ENCODE peak calls at places on chromosomes 12 and 14, in four cellular contexts. J is fibroblast of lung, S is H9, G is suprapubic skin. V is an unnamed sample.
A peak's percentile ranks its signal among the peaks of the same experiment; 100 is the strongest.

GRCh38 chr14:55136241-55136640 is 7.2 kb downstream of the LGALS3 start:
- DNase-seq in S (no peak), G (no peak), J (peak; percentile 50), V (no peak)

GRCh38 chr12:122226366-122227222 is 742 bp upstream of the DIABLO start:
- DNase-seq in J (no peak), S (no peak), G (no peak), V (no peak)

GRCh38 chr12:6426882-6427671 is 17.7 kb upstream of the CD27 start:
- DNase-seq in J (no peak), S (no peak), G (no peak), V (peak; percentile 86)

GRCh38 chr12:121799175-121799841 is 4.5 kb upstream of the SETD1B start:
- DNase-seq in J (peak; percentile 89), G (no peak), S (peak; percentile 71), V (peak; percentile 57)

GRCh38 chr12:95966287-95966870 is 23.2 kb downstream of the AMDHD1 start:
- DNase-seq in J (no peak), S (no peak), G (no peak), V (no peak)

GRCh38 chr12:19529933-19530630 is 90.8 kb downstream of the AEBP2 start:
- DNase-seq in J (peak; percentile 58), G (no peak), S (no peak), V (no peak)

GRCh38 chr12:28089363-28089762 is 100.9 kb upstream of the CCDC91 start:
- DNase-seq in J (peak; percentile 17), S (no peak), G (no peak), V (no peak)

GRCh38 chr12:1527789-1528188 is 66.6 kb downstream of the FBXL14 start:
- DNase-seq in S (no peak), J (peak; percentile 51), G (no peak), V (no peak)

GRCh38 chr12:53159195-53159834 is 21.2 kb upstream of the ZNF740 start:
- DNase-seq in J (peak; percentile 77), S (peak; percentile 93), G (peak; percentile 92), V (peak; percentile 83)

GRCh38 chr12:19430988-19431387 is 8.3 kb upstream of the AEBP2 start:
- DNase-seq in S (no peak), J (peak; percentile 20), G (no peak), V (no peak)

GRCh38 chr12:104680506-104680905 is 223.8 kb downstream of the CHST11 start:
- DNase-seq in J (no peak), G (no peak), S (no peak), V (no peak)

GRCh38 chr14:28879571-28879970 is 113.0 kb downstream of the FOXG1 start:
- DNase-seq in S (no peak), G (no peak), J (no peak), V (no peak)

GRCh38 chr14:53330441-53330840 is 177.3 kb upstream of the DDHD1 start:
- DNase-seq in G (no peak), J (no peak), S (no peak), V (no peak)

GRCh38 chr12:20426191-20426590 is 57.9 kb downstream of the PDE3A start:
- DNase-seq in G (no peak), S (no peak), J (peak; percentile 79), V (no peak)

GRCh38 chr12:102631274-102631673 is 150.9 kb upstream of the IGF1 start:
- DNase-seq in G (no peak), S (no peak), J (peak; percentile 6), V (no peak)

DNA sequence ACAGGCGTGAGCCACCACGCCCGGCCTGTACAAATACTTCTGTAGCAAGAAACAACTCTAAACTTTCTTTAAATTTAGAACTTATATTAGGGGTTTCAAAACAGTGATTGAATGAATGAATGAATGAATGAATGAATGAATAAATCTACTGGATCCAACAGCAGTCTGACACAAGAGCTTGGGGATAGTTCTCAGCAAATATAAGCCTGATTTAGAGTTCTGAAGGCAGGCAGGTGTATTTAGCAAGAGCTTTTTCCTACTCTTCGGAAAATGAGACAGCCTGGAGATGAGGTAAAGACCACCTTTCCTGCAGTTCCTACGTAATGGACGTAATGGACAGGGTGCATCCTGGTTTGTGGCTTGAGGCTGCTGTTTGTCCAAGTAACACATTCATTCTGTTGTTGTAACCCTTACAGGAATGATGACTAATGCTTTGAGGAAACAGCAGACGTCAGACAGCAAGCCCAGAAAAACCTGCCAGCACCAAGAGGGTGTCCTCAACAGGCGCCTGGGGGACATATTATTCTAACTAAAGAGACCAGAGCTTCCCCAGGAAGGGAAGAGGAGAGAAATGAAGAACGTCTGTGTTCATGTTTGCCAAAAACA is 277.4 kb upstream of the SOX5 start:
- DNase-seq in G (no peak), J (peak; percentile 90), S (no peak), V (no peak)
- H3K4me1 ChIP-seq in G (peaks cover 16% of the 10 kb centered on the region), J (no peaks in the 10 kb centered on the region), S (peaks cover 6% of the 10 kb centered on the region), V (no peaks in the 10 kb centered on the region)

GRCh38 chr14:93035585-93035916 is 80.2 kb downstream of the ITPK1 start:
- DNase-seq in J (no peak), G (no peak), S (no peak), V (no peak)
- H3K4me1 ChIP-seq in J (peaks cover 12% of the 10 kb centered on the region), G (peaks cover 58% of the 10 kb centered on the region), S (peaks cover 16% of the 10 kb centered on the region), V (peaks cover 25% of the 10 kb centered on the region)

GRCh38 chr12:57614178-57614947 is 3.1 kb downstream of the ARHGEF25 start:
- DNase-seq in S (peak; percentile 88), G (peak; percentile 66), J (no peak), V (no peak)

GRCh38 chr12:57614948-57615500 is 3.8 kb downstream of the ARHGEF25 start:
- DNase-seq in G (peak; percentile 48), S (no peak), J (no peak), V (no peak)

GRCh38 chr12:57611810-57612710 is 825 bp downstream of the ARHGEF25 start:
- DNase-seq in S (no peak), G (no peak), J (no peak), V (no peak)

GRCh38 chr12:57612711-57613426 is 1.6 kb downstream of the ARHGEF25 start:
- DNase-seq in J (no peak), G (no peak), S (no peak), V (no peak)

GRCh38 chr12:57613427-57614109 is 2.3 kb downstream of the ARHGEF25 start:
- DNase-seq in S (no peak), G (no peak), J (no peak), V (no peak)
- H3K4me1 ChIP-seq in S (no peaks in the 10 kb centered on the region), G (peaks cover 30% of the 10 kb centered on the region), J (peaks cover 8% of the 10 kb centered on the region), V (peaks cover 10% of the 10 kb centered on the region)

GRCh38 chr12:56297400-56297799 is 2.7 kb downstream of the CS start:
- DNase-seq in J (no peak), G (no peak), S (no peak), V (no peak)
- H3K4me1 ChIP-seq in J (peaks cover 9% of the 10 kb centered on the region), G (peaks cover 50% of the 10 kb centered on the region), S (no peaks in the 10 kb centered on the region), V (peaks cover 40% of the 10 kb centered on the region)

GRCh38 chr14:61699092-61699491 is 3.8 kb downstream of the HIF1A start:
- DNase-seq in S (no peak), G (no peak), J (no peak), V (no peak)

GRCh38 chr14:61695695-61696527 is 598 bp downstream of the HIF1A start:
- DNase-seq in J (peak; percentile 59), S (peak; percentile 62), G (peak; percentile 86), V (peak; percentile 58)

GRCh38 chr14:61698216-61698980 is 3.1 kb downstream of the HIF1A start:
- DNase-seq in G (no peak), J (no peak), S (no peak), V (no peak)

GRCh38 chr14:61694830-61695694 is at the start of gene HIF1A:
- DNase-seq in J (peak; percentile 99), G (peak; percentile 98), S (peak; percentile 99), V (peak; percentile 95)

GRCh38 chr14:61696753-61697318 is 1.5 kb downstream of the HIF1A start:
- DNase-seq in S (no peak), J (no peak), G (no peak), V (no peak)
- H3K4me1 ChIP-seq in S (peaks cover 3% of the 10 kb centered on the region), J (peaks cover under 1% of the 10 kb centered on the region), G (peaks cover 43% of the 10 kb centered on the region), V (peaks cover 47% of the 10 kb centered on the region)

V was measured in CD8-positive, alpha-beta memory T cell.